ENCODE peak calls at places on chromosome 2, in four cellular contexts. V is AG04449, C is omental fat pad, R is AG08396. U is an unnamed sample.

GRCh38 chr2:230425377-230425776 is 9.4 kb downstream of the SP100 start:
- DNase-seq in V (no peak), C (no peak), R (no peak), U (no peak)

GRCh38 chr2:178732913-178733312 is 74.3 kb downstream of the TTN start:
- DNase-seq in V (no peak), C (no peak), R (no peak), U (no peak)

GRCh38 chr2:240800241-240800640 is 19.8 kb downstream of the KIF1A start:
- DNase-seq in V (no peak), C (peak; percentile 20), R (no peak), U (no peak)

GRCh38 chr2:83079007-83079406 is 1380.1 kb downstream of the SUCLG1 start:
- DNase-seq in V (no peak), C (no peak), R (no peak), U (no peak)

GRCh38 chr2:85064927-85065630 is 68.1 kb upstream of the TCF7L1 start:
- DNase-seq in V (no peak), C (no peak), R (no peak), U (no peak)

GRCh38 chr2:21270083-21270491 is 146.3 kb downstream of the TDRD15 start:
- DNase-seq in V (no peak), C (no peak), R (no peak), U (no peak)

GRCh38 chr2:205556841-205557539 is 125.3 kb upstream of the NRP2 start:
- DNase-seq in V (no peak), C (no peak), R (no peak), U (no peak)

GRCh38 chr2:205892141-205893064 is 193.6 kb downstream of the INO80D start:
- DNase-seq in V (no peak), C (no peak), R (no peak), U (no peak)

GRCh38 chr2:229363126-229363814 is 92.2 kb upstream of the PID1 start:
- DNase-seq in V (no peak), C (no peak), R (peak; percentile 32), U (no peak)

GRCh38 chr2:46098606-46099005 is 198.6 kb upstream of the EPAS1 start:
- DNase-seq in V (peak; percentile 77), C (no peak), R (peak; percentile 45), U (no peak)

GRCh38 chr2:101718993-101719571 is 21.6 kb downstream of the MAP4K4 start:
- DNase-seq in V (no peak), C (no peak), R (no peak), U (no peak)

GRCh38 chr2:72147303-72147970 is at the start of gene CYP26B1:
- DNase-seq in V (no peak), C (peak; percentile 19), R (no peak), U (peak; percentile 74)

GRCh38 chr2:235493402-235493774 is 455 bp upstream of the AGAP1 start:
- DNase-seq in V (no peak), C (no peak), R (no peak), U (no peak)

GRCh38 chr2:10042301-10043161 is 819 bp upstream of the KLF11 start:
- DNase-seq in V (no peak), C (peak; percentile 68), R (peak; percentile 75), U (peak; percentile 94)

GRCh38 chr2:19714926-19715325 is 186.9 kb downstream of the TTC32 start:
- DNase-seq in V (no peak), C (no peak), R (peak; percentile 30), U (no peak)